ENCODE peak calls at places on chromosome 17, in four cellular contexts. H is breast epithelium, P is HAP-1, G is WERI-Rb-1. E is an unnamed sample. For H3K36me3, the result is how much of the 10 kb centered on the place peaks cover.

GRCh38 chr17:21452377-21453143 is 76.4 kb downstream of the KCNJ12 start:
- DNase-seq in H (no peak), P (no peak), G (peak), E (peak)

GRCh38 chr17:38608648-38609047 is 2.9 kb upstream of the SRCIN1 start:
- DNase-seq in H (peak), P (no peak), G (no peak), E (peak)

GRCh38 chr17:56658648-56659047 is 65.1 kb downstream of the NOG start:
- DNase-seq in H (no peak), P (no peak), G (no peak), E (no peak)

GRCh38 chr17:19977360-19978205 is at the start of gene AKAP10:
- DNase-seq in H (peak), P (peak), G (peak), E (peak)

GRCh38 chr17:36085710-36086268 is 4.2 kb downstream of the CCL3 start:
- DNase-seq in H (no peak), P (no peak), G (no peak), E (no peak)

GRCh38 chr17:40371261-40371929 is 6.9 kb upstream of the GJD3 start:
- DNase-seq in H (no peak), P (no peak), G (peak), E (peak)

GRCh38 chr17:511001-511690 is 158.5 kb upstream of the RPH3AL start:
- DNase-seq in H (no peak), P (no peak), G (no peak), E (no peak)

GRCh38 chr17:30237296-30238002 is 2.0 kb upstream of the SLC6A4 start:
- DNase-seq in H (no peak), P (no peak), G (no peak), E (peak)

GRCh38 chr17:47736501-47737211 is 3.6 kb downstream of the TBX21 start:
- DNase-seq in H (peak), P (no peak), G (no peak), E (no peak)

GRCh38 chr17:67548693-67549092 is 169.0 kb upstream of the NOL11 start:
- DNase-seq in H (no peak), P (no peak), G (no peak), E (no peak)

GRCh38 chr17:82767041-82767754 is 15.3 kb downstream of the TBCD start:
- DNase-seq in H (no peak), P (no peak), G (peak), E (peak)

GRCh38 chr17:75475851-75476250 is 19.4 kb downstream of the TMEM94 start:
- DNase-seq in H (no peak), P (no peak), G (peak), E (peak)

GRCh38 chr17:75476274-75476673 is 19.8 kb downstream of the TMEM94 start:
- DNase-seq in H (no peak), P (no peak), G (peak), E (no peak)

GRCh38 chr17:75478508-75478907 is 22.1 kb downstream of the TMEM94 start:
- DNase-seq in H (no peak), P (no peak), G (no peak), E (peak)

GRCh38 chr17:75476752-75477492 is 20.5 kb downstream of the TMEM94 start:
- DNase-seq in H (no peak), P (no peak), G (no peak), E (peak)

DNA sequence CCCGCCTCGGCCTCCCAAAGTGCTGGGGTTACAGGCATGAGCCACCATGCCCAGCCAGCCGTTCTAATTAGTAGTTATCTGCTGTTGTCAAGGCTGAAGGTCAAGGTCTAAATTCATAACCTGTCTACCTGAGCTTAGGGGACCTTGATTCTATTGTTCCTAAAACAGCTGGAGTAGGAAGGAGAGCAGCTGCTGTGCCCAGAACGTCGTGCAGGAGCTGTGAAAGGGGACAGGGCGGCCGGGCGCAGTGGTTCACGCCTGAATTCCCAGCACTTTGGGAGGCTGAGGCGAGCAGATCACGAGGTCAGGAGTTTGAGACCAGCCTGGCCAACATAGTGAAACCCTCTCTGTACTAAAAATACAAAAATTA is 21.0 kb downstream of the TMEM94 start:
- DNase-seq in H (no peak), P (no peak), G (no peak), E (peak)
- H3K36me3 ChIP-seq in H (under half), P (under half), G (under half), E (under half)

DNA sequence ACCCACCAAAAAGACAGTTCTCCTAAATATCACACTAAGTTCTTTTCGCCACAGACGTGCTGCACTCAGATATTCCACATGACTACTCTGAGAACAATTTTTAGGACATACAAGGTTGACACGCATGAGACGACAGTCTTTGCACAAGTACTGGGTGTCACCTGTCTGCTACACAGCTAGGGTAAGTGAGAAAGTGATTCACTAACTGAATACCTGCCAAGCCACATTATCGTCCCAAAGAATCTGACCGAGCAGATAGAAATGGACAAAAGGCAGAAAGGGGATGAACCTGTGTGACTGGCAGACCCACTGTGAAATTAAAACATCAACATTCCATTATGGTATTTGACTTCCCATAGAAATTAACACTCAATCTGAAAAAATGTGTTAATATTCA is 21.2 kb downstream of the SRP68 start:
- DNase-seq in H (no peak), P (no peak), G (no peak), E (no peak)
- H3K36me3 ChIP-seq in H (under half), P (half or more), G (half or more), E (half or more)

DNA sequence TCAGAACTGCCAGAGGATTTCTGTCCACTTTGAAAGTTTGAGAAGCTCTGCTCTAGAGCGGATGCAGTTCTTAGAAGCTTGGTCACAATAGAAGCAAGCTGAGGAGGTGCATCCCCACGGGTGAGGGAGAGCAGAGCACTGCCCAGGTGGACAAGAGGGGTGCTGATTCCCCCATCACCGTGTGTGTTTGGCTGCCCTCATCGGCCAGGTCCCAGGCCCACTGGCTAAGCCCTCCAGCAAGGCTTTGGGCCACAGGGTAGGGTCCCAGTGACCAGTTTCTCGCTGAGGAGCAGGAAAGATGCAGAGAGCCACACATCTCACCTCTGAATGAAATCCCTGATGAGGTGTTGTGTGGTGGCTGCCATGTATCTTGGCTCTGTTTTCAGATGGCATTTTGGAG is 26.9 kb downstream of the NMT1 start:
- DNase-seq in H (no peak), P (no peak), G (no peak), E (no peak)
- H3K36me3 ChIP-seq in H (under half), P (half or more), G (half or more), E (half or more)

GRCh38 chr17:7576432-7576937 is 3.0 kb upstream of the CD68 start:
- DNase-seq in H (no peak), P (no peak), G (no peak), E (peak)
- H3K36me3 ChIP-seq in H (under half), P (half or more), G (half or more), E (half or more)

GRCh38 chr17:8255499-8255898 is 6.4 kb downstream of the PFAS start:
- DNase-seq in H (no peak), P (no peak), G (no peak), E (peak)
- H3K36me3 ChIP-seq in H (under half), P (half or more), G (half or more), E (half or more)